ENCODE peak calls at places on chromosomes 1 and 21, in five cellular contexts. One of them, this sample, is unnamed.

GRCh38 chr1:86990826-86991225 is 76.4 kb downstream of the HS2ST1 start:
- DNase-seq in esophagus muscularis mucosa: no peak
- DNase-seq in sigmoid colon: no peak
- DNase-seq in heart left ventricle: no peak
- DNase-seq in ovary: no peak
- DNase-seq in this sample: no peak

GRCh38 chr1:29044010-29044409 is 79.7 kb downstream of the TMEM200B start:
- DNase-seq in esophagus muscularis mucosa: no peak
- DNase-seq in sigmoid colon: no peak
- DNase-seq in heart left ventricle: no peak
- DNase-seq in ovary: no peak
- DNase-seq in this sample: no peak

GRCh38 chr1:70220517-70221240 is 501 bp upstream of the SRSF11 start:
- DNase-seq in esophagus muscularis mucosa: no peak
- DNase-seq in sigmoid colon: no peak
- DNase-seq in heart left ventricle: no peak
- DNase-seq in ovary: no peak
- DNase-seq in this sample: peak; percentile 15

GRCh38 chr1:81574365-81574764 is 226.4 kb upstream of the ADGRL2 start:
- DNase-seq in esophagus muscularis mucosa: no peak
- DNase-seq in sigmoid colon: no peak
- DNase-seq in heart left ventricle: no peak
- DNase-seq in ovary: no peak
- DNase-seq in this sample: no peak

GRCh38 chr21:27132270-27132669 is 165.4 kb upstream of the ADAMTS5 start:
- DNase-seq in esophagus muscularis mucosa: no peak
- DNase-seq in sigmoid colon: no peak
- DNase-seq in heart left ventricle: no peak
- DNase-seq in ovary: no peak
- DNase-seq in this sample: no peak

GRCh38 chr1:108852541-108852940 is 4.4 kb downstream of the AKNAD1 start:
- DNase-seq in esophagus muscularis mucosa: no peak
- DNase-seq in sigmoid colon: no peak
- DNase-seq in heart left ventricle: no peak
- DNase-seq in ovary: no peak
- DNase-seq in this sample: no peak

GRCh38 chr1:202122639-202123335 is at the start of gene GPR37L1:
- DNase-seq in esophagus muscularis mucosa: no peak
- DNase-seq in sigmoid colon: no peak
- DNase-seq in heart left ventricle: peak; percentile 39
- DNase-seq in ovary: no peak
- DNase-seq in this sample: no peak

GRCh38 chr1:146039844-146040194 is 18.3 kb upstream of the HJV start:
- DNase-seq in esophagus muscularis mucosa: no peak
- DNase-seq in sigmoid colon: no peak
- DNase-seq in heart left ventricle: no peak
- DNase-seq in ovary: peak; percentile 51
- DNase-seq in this sample: no peak

GRCh38 chr1:94920061-94920460 is 6.8 kb downstream of the CNN3 start:
- DNase-seq in esophagus muscularis mucosa: no peak
- DNase-seq in sigmoid colon: no peak
- DNase-seq in heart left ventricle: no peak
- DNase-seq in ovary: no peak
- DNase-seq in this sample: no peak

GRCh38 chr1:196667131-196667530 is 15.3 kb downstream of the CFH start:
- DNase-seq in esophagus muscularis mucosa: no peak
- DNase-seq in sigmoid colon: no peak
- DNase-seq in heart left ventricle: no peak
- DNase-seq in ovary: no peak
- DNase-seq in this sample: no peak

GRCh38 chr1:116825400-116825734 is 71.1 kb downstream of the CD2 start:
- DNase-seq in esophagus muscularis mucosa: no peak
- DNase-seq in sigmoid colon: no peak
- DNase-seq in heart left ventricle: peak; percentile 65
- DNase-seq in ovary: no peak
- DNase-seq in this sample: no peak

GRCh38 chr1:208230668-208231529 is 13.3 kb downstream of the PLXNA2 start:
- DNase-seq in esophagus muscularis mucosa: no peak
- DNase-seq in sigmoid colon: no peak
- DNase-seq in heart left ventricle: no peak
- DNase-seq in ovary: no peak
- DNase-seq in this sample: no peak

GRCh38 chr21:29647353-29647781 is 292.4 kb downstream of the GRIK1 start:
- DNase-seq in esophagus muscularis mucosa: no peak
- DNase-seq in sigmoid colon: no peak
- DNase-seq in heart left ventricle: no peak
- DNase-seq in ovary: no peak
- DNase-seq in this sample: no peak

DNA sequence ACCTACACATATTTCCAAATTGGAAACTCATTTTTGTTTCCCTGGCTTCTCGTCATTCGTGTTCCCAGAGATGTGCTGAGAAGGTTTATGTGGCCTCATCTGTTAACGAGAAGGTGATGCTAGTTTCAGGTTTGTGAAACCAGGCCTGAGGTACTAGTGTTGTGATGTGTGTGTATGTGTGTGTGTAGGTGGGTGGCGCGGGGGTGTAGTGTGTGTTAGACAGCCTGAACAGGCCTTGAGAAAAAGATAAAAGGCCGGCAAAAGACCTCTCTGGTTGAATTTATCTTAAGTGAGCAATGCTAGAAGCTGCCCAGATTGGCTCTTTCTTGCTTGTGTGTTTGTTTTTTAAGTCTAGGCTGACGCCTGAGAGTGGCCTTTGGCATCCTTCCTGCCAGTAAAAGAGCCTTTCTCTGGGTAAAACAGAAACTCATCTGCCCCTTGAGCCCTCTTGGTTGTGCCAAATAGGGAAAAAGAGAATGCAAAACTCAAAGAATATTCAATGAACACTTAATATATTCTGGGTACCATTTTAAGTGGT is 65.8 kb upstream of the HSD17B7 start:
- DNase-seq in esophagus muscularis mucosa: no peak
- DNase-seq in sigmoid colon: no peak
- DNase-seq in heart left ventricle: no peak
- DNase-seq in ovary: no peak
- DNase-seq in this sample: no peak
- TF ChIP-seq POLR2A in esophagus muscularis mucosa: no peak
- TF ChIP-seq POLR2A in sigmoid colon: no peak
- TF ChIP-seq POLR2A in heart left ventricle: no peak
- TF ChIP-seq POLR2A in ovary: no peak
- TF ChIP-seq POLR2A in this sample: no peak

GRCh38 chr1:151774540-151774939 is 11.2 kb upstream of the MRPL9 start:
- DNase-seq in esophagus muscularis mucosa: no peak
- DNase-seq in sigmoid colon: no peak
- DNase-seq in heart left ventricle: no peak
- DNase-seq in ovary: no peak
- DNase-seq in this sample: no peak

GRCh38 chr1:151776665-151777062 is 13.4 kb upstream of the MRPL9 start:
- DNase-seq in esophagus muscularis mucosa: no peak
- DNase-seq in sigmoid colon: no peak
- DNase-seq in heart left ventricle: no peak
- DNase-seq in ovary: no peak
- DNase-seq in this sample: no peak

GRCh38 chr1:151773698-151774097 is 10.4 kb upstream of the MRPL9 start:
- DNase-seq in esophagus muscularis mucosa: no peak
- DNase-seq in sigmoid colon: no peak
- DNase-seq in heart left ventricle: no peak
- DNase-seq in ovary: no peak
- DNase-seq in this sample: no peak

GRCh38 chr1:151777317-151777716 is 13.0 kb downstream of the TDRKH start:
- DNase-seq in esophagus muscularis mucosa: no peak
- DNase-seq in sigmoid colon: no peak
- DNase-seq in heart left ventricle: no peak
- DNase-seq in ovary: no peak
- DNase-seq in this sample: no peak

DNA sequence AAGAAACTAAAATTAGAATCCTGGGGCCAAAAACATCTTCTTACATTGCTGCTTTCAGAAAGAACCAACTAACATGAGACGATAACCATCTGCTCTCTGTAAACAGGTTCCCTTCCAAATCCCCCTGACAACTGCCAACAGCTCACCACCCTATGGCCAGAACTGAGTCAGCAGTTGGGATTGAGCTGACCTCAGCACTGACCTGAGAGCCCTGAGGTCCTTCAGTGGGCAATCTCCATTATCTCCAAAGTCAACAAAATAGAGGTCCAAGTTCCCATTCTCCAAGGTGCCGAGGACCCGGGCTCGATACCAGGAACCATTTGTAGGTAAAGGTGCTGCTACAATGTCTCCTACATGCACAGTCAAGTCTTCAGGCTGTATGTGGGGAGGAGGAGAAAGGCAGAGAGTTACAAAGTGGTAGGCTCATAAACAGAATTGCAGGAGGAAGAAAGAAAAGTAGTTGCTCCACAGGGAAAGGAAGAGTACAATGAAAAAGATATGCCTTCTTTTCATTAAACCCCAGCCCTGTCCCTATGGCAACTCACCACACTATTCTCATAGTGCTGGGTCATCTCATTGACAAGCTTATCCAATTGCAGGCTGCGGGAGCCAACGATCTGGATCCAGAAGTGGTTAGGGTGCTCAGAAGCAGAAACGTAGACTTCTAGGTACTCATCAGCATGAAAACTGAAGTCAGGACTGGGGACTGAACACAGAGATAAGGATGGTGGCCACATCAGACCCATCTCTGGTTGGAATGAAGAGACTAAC is 12.8 kb upstream of the MRPL9 start:
- DNase-seq in esophagus muscularis mucosa: no peak
- DNase-seq in sigmoid colon: no peak
- DNase-seq in heart left ventricle: no peak
- DNase-seq in ovary: no peak
- DNase-seq in this sample: no peak
- H3K4me1 ChIP-seq in esophagus muscularis mucosa: no peaks in the 10 kb centered on the region
- H3K4me1 ChIP-seq in sigmoid colon: no peaks in the 10 kb centered on the region
- H3K4me1 ChIP-seq in heart left ventricle: no peaks in the 10 kb centered on the region
- H3K4me1 ChIP-seq in ovary: no peaks in the 10 kb centered on the region
- H3K4me1 ChIP-seq in this sample: no peaks in the 10 kb centered on the region

GRCh38 chr1:228399531-228400236 is 7.0 kb downstream of the TRIM11 start:
- DNase-seq in esophagus muscularis mucosa: no peak
- DNase-seq in sigmoid colon: peak; percentile 30
- DNase-seq in heart left ventricle: no peak
- DNase-seq in ovary: peak; percentile 10
- DNase-seq in this sample: peak; percentile 7
- TF ChIP-seq POLR2A in esophagus muscularis mucosa: no peak
- TF ChIP-seq POLR2A in sigmoid colon: no peak
- TF ChIP-seq POLR2A in heart left ventricle: no peak
- TF ChIP-seq POLR2A in ovary: no peak
- TF ChIP-seq POLR2A in this sample: no peak

DNA sequence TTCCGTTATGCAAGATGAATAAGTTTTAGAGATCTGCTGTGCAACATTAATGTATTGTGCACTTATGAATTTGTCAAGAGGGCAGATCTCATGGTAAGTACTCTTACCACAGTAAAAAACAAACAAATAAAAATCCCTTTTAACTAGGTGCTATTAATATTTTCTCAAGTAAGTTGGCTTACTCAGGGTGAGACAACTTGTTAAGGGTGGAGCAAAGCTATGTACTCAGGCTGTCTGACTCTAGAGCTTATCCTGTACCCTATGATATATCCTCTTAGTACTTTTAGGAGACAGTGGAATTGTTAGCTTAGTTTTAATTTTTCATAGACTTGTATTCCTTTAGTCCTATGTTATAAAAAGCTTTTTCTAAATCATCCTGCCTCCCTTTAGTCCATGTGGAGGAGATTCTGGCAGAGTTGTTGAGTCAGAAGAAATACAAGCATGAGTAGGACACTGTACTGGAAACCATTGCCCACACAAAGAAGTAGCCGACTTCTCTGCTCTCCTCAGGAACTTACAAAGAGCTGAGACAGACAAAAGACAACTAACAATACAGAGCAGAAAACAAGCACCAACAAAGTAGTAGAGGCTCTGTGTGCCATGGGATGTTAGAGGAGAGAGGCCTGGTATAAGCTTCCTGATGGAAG is 49.2 kb downstream of the S1PR1 start:
- DNase-seq in esophagus muscularis mucosa: no peak
- DNase-seq in sigmoid colon: no peak
- DNase-seq in heart left ventricle: no peak
- DNase-seq in ovary: no peak
- DNase-seq in this sample: no peak
- H3K4me1 ChIP-seq in esophagus muscularis mucosa: peaks cover 8% of the 10 kb centered on the region
- H3K4me1 ChIP-seq in sigmoid colon: no peaks in the 10 kb centered on the region
- H3K4me1 ChIP-seq in heart left ventricle: no peaks in the 10 kb centered on the region
- H3K4me1 ChIP-seq in ovary: no peaks in the 10 kb centered on the region
- H3K4me1 ChIP-seq in this sample: no peaks in the 10 kb centered on the region

GRCh38 chr1:39642796-39643195 is 3.4 kb upstream of the HEYL start:
- DNase-seq in esophagus muscularis mucosa: no peak
- DNase-seq in sigmoid colon: no peak
- DNase-seq in heart left ventricle: no peak
- DNase-seq in ovary: no peak
- DNase-seq in this sample: no peak

GRCh38 chr1:39640861-39641260 is 1.4 kb upstream of the HEYL start:
- DNase-seq in esophagus muscularis mucosa: no peak
- DNase-seq in sigmoid colon: no peak
- DNase-seq in heart left ventricle: no peak
- DNase-seq in ovary: no peak
- DNase-seq in this sample: no peak

GRCh38 chr1:39637301-39637700 is 2.1 kb downstream of the HEYL start:
- DNase-seq in esophagus muscularis mucosa: no peak
- DNase-seq in sigmoid colon: no peak
- DNase-seq in heart left ventricle: no peak
- DNase-seq in ovary: no peak
- DNase-seq in this sample: no peak

GRCh38 chr1:39638965-39639332 is 494 bp downstream of the HEYL start:
- DNase-seq in esophagus muscularis mucosa: no peak
- DNase-seq in sigmoid colon: no peak
- DNase-seq in heart left ventricle: no peak
- DNase-seq in ovary: no peak
- DNase-seq in this sample: no peak

GRCh38 chr1:39639333-39640130 is at the start of gene HEYL:
- DNase-seq in esophagus muscularis mucosa: no peak
- DNase-seq in sigmoid colon: peak; percentile 82
- DNase-seq in heart left ventricle: peak; percentile 86
- DNase-seq in ovary: peak; percentile 62
- DNase-seq in this sample: peak; percentile 48
- TF ChIP-seq POLR2A in esophagus muscularis mucosa: no peak
- TF ChIP-seq POLR2A in sigmoid colon: no peak
- TF ChIP-seq POLR2A in heart left ventricle: peak; percentile 58
- TF ChIP-seq POLR2A in ovary: no peak
- TF ChIP-seq POLR2A in this sample: peak; percentile 20

This sample was measured in gastrocnemius medialis.